ENCODE peak calls at places on chromosome 7, in four cellular contexts. One of them, this sample, is unnamed.

GRCh38 chr7:78562191-78562590 is 763.6 kb downstream of the PHTF2 start:
- DNase-seq in thoracic aorta: no peak
- DNase-seq in A549: no peak
- DNase-seq in heart left ventricle: no peak
- DNase-seq in this sample: no peak

GRCh38 chr7:148480479-148481146 is 110.0 kb upstream of the C7orf33 start:
- DNase-seq in thoracic aorta: no peak
- DNase-seq in A549: no peak
- DNase-seq in heart left ventricle: no peak
- DNase-seq in this sample: no peak

GRCh38 chr7:27184342-27185012 is 555 bp downstream of the HOXA11 start:
- DNase-seq in thoracic aorta: no peak
- DNase-seq in A549: peak
- DNase-seq in heart left ventricle: no peak
- DNase-seq in this sample: no peak

GRCh38 chr7:157949711-157950110 is 612.9 kb downstream of the DNAJB6 start:
- DNase-seq in thoracic aorta: no peak
- DNase-seq in A549: no peak
- DNase-seq in heart left ventricle: no peak
- DNase-seq in this sample: no peak

GRCh38 chr7:126495739-126496138 is 757.0 kb downstream of the GRM8 start:
- DNase-seq in thoracic aorta: no peak
- DNase-seq in A549: no peak
- DNase-seq in heart left ventricle: no peak
- DNase-seq in this sample: no peak

GRCh38 chr7:123047955-123048354 is 52.5 kb upstream of the TAS2R16 start:
- DNase-seq in thoracic aorta: no peak
- DNase-seq in A549: no peak
- DNase-seq in heart left ventricle: no peak
- DNase-seq in this sample: no peak

GRCh38 chr7:17939111-17939669 is 1.1 kb downstream of the SNX13 start:
- DNase-seq in thoracic aorta: no peak
- DNase-seq in A549: peak
- DNase-seq in heart left ventricle: no peak
- DNase-seq in this sample: no peak

GRCh38 chr7:102942883-102943261 is 30.1 kb downstream of the LRRC17 start:
- DNase-seq in thoracic aorta: no peak
- DNase-seq in A549: no peak
- DNase-seq in heart left ventricle: no peak
- DNase-seq in this sample: no peak

GRCh38 chr7:80472491-80473200 is 39.2 kb downstream of the GNAT3 start:
- DNase-seq in thoracic aorta: no peak
- DNase-seq in A549: no peak
- DNase-seq in heart left ventricle: peak
- DNase-seq in this sample: no peak

GRCh38 chr7:2040201-2040892 is 192.4 kb downstream of the MAD1L1 start:
- DNase-seq in thoracic aorta: no peak
- DNase-seq in A549: no peak
- DNase-seq in heart left ventricle: no peak
- DNase-seq in this sample: no peak

GRCh38 chr7:140698477-140698876 is 2.0 kb downstream of the NDUFB2 start:
- DNase-seq in thoracic aorta: no peak
- DNase-seq in A549: no peak
- DNase-seq in heart left ventricle: no peak
- DNase-seq in this sample: no peak

GRCh38 chr7:36945612-36946400 is 221.5 kb upstream of the AOAH start:
- DNase-seq in thoracic aorta: no peak
- DNase-seq in A549: no peak
- DNase-seq in heart left ventricle: peak
- DNase-seq in this sample: no peak

GRCh38 chr7:159136846-159137245 is 7.8 kb downstream of the VIPR2 start:
- DNase-seq in thoracic aorta: no peak
- DNase-seq in A549: no peak
- DNase-seq in heart left ventricle: no peak
- DNase-seq in this sample: no peak

GRCh38 chr7:134988161-134988560 is 1.9 kb downstream of the AGBL3 start:
- DNase-seq in thoracic aorta: no peak
- DNase-seq in A549: no peak
- DNase-seq in heart left ventricle: no peak
- DNase-seq in this sample: no peak

GRCh38 chr7:156816943-156817572 is 75.9 kb downstream of the LMBR1 start:
- DNase-seq in thoracic aorta: no peak
- DNase-seq in A549: peak
- DNase-seq in heart left ventricle: no peak
- DNase-seq in this sample: no peak

GRCh38 chr7:95931460-95932232 is 159.3 kb downstream of the DYNC1I1 start:
- DNase-seq in thoracic aorta: no peak
- DNase-seq in A549: no peak
- DNase-seq in heart left ventricle: no peak
- DNase-seq in this sample: no peak

GRCh38 chr7:139525750-139526149 is 2.3 kb downstream of the CLEC2L start:
- DNase-seq in thoracic aorta: no peak
- DNase-seq in A549: no peak
- DNase-seq in heart left ventricle: no peak
- DNase-seq in this sample: no peak
- H3K27ac ChIP-seq in thoracic aorta: no peak
- H3K27ac ChIP-seq in A549: no peak
- H3K27ac ChIP-seq in heart left ventricle: no peak
- H3K27ac ChIP-seq in this sample: no peak

GRCh38 chr7:47370461-47371042 is 211.4 kb downstream of the TNS3 start:
- DNase-seq in thoracic aorta: no peak
- DNase-seq in A549: no peak
- DNase-seq in heart left ventricle: no peak
- DNase-seq in this sample: no peak
- H3K27ac ChIP-seq in thoracic aorta: no peak
- H3K27ac ChIP-seq in A549: no peak
- H3K27ac ChIP-seq in heart left ventricle: no peak
- H3K27ac ChIP-seq in this sample: no peak

GRCh38 chr7:105689093-105689819 is 108.0 kb upstream of the EFCAB10 start:
- DNase-seq in thoracic aorta: no peak
- DNase-seq in A549: no peak
- DNase-seq in heart left ventricle: no peak
- DNase-seq in this sample: no peak
- H3K27ac ChIP-seq in thoracic aorta: no peak
- H3K27ac ChIP-seq in A549: no peak
- H3K27ac ChIP-seq in heart left ventricle: no peak
- H3K27ac ChIP-seq in this sample: no peak

DNA sequence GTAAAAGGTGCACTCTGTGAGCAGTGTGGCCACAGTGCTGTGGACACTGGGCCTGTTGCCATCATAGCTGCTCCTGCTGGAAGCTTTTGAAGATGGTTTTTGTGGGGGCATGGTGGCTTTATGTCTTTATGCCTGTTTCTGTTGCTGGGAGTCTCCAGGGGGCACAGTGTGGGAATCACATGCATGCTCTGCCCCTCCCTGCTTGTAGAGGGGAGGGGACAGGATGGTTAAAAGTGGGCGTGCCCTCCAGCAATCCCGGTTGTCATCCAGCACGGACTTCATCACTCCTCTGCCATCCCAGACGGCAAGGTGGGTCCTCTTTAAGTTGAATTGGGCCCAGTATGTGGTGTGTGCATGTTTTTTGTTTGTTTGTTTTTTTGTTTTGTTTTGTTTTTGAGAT is 20.2 kb downstream of the OGDH start:
- DNase-seq in thoracic aorta: no peak
- DNase-seq in A549: no peak
- DNase-seq in heart left ventricle: no peak
- DNase-seq in this sample: no peak
- H3K27ac ChIP-seq in thoracic aorta: no peak
- H3K27ac ChIP-seq in A549: no peak
- H3K27ac ChIP-seq in heart left ventricle: no peak
- H3K27ac ChIP-seq in this sample: no peak

GRCh38 chr7:116341222-116341907 is 131.0 kb downstream of the TES start:
- DNase-seq in thoracic aorta: no peak
- DNase-seq in A549: no peak
- DNase-seq in heart left ventricle: no peak
- DNase-seq in this sample: no peak
- H3K27ac ChIP-seq in thoracic aorta: no peak
- H3K27ac ChIP-seq in A549: peak
- H3K27ac ChIP-seq in heart left ventricle: no peak
- H3K27ac ChIP-seq in this sample: no peak

DNA sequence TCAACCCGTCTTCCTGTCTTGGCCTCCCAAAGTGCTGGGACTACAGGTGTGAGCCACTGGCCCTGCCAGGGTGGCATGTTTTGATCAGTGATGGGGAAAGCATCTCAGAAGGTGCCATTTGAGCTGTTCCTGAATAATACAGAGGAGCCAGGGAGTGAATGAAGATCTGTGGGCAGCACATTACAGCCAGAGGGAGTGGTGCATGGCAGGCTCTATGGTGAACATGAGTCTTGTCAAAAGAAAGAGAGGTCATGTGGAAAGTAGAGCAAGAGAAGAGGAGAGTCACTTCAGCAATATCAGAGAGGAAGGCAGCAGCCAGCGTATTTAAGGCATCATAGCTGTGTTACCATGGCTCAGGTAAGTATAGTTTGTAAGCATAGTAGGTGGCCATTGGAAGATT is 275.7 kb upstream of the LRGUK start:
- DNase-seq in thoracic aorta: no peak
- DNase-seq in A549: no peak
- DNase-seq in heart left ventricle: no peak
- DNase-seq in this sample: no peak
- H3K27ac ChIP-seq in thoracic aorta: no peak
- H3K27ac ChIP-seq in A549: no peak
- H3K27ac ChIP-seq in heart left ventricle: no peak
- H3K27ac ChIP-seq in this sample: no peak

GRCh38 chr7:25169683-25170082 is 44.6 kb upstream of the CYCS start:
- DNase-seq in thoracic aorta: no peak
- DNase-seq in A549: no peak
- DNase-seq in heart left ventricle: no peak
- DNase-seq in this sample: no peak

GRCh38 chr7:25173184-25173583 is 48.1 kb upstream of the CYCS start:
- DNase-seq in thoracic aorta: no peak
- DNase-seq in A549: no peak
- DNase-seq in heart left ventricle: no peak
- DNase-seq in this sample: no peak

GRCh38 chr7:25171516-25171915 is 46.5 kb upstream of the CYCS start:
- DNase-seq in thoracic aorta: no peak
- DNase-seq in A549: no peak
- DNase-seq in heart left ventricle: no peak
- DNase-seq in this sample: no peak

GRCh38 chr7:25168145-25168544 is 43.1 kb upstream of the CYCS start:
- DNase-seq in thoracic aorta: no peak
- DNase-seq in A549: no peak
- DNase-seq in heart left ventricle: no peak
- DNase-seq in this sample: no peak

DNA sequence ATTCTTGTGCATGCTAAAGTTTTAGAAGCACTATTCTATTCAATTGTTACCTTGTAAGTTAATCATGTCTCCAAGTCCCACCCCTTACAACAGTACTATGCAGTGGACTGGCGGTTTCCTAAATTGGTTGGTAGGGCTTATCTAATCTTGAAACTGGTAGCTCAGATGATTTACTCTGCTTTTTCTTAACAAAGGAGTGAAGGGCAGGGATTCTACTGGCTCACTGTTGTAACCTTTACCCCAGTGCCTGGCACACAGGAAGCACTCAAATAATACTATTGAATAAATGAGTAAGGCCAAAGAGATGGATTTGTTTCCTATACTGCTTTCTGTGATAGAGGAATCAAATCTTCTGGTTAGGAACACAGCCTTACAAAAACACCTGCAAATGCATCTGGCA is 46.0 kb upstream of the CYCS start:
- DNase-seq in thoracic aorta: no peak
- DNase-seq in A549: no peak
- DNase-seq in heart left ventricle: no peak
- DNase-seq in this sample: no peak
- H3K27ac ChIP-seq in thoracic aorta: no peak
- H3K27ac ChIP-seq in A549: no peak
- H3K27ac ChIP-seq in heart left ventricle: no peak
- H3K27ac ChIP-seq in this sample: no peak

DNA sequence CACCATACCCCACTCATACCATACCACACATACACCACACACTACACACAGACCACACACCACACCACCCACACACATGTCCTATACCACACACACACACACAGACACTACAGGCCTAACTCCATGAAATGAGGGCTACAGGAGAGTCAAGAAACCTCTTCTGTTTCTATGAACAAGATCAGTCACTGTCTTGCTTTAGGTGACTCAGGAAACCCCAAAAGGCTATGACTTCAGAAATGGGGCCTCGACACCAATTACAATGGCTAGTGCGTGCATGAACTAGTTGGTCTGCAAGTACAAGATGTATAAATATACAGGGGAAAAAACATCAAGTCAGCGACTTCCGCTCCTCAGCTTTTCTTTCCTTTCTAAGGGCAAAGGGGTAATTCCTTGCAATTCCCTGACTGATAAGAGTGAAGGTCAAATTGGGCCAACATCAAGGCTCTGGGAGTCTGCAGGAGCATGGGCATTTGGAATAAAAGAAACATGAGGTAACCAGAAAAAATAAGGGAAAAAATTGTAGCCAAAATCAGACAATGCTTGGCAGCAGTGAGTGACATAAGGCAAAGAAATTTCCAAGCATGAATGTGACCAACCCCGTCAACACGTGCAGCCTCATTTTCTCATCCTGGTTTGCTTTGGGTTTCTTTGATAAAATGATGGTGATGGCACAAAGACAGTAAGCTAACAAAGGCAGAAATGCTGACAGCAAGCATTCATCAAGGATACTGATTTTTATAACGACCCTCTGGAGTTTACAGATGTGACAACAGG is 1.5 kb downstream of the PKD1L1 start:
- DNase-seq in thoracic aorta: no peak
- DNase-seq in A549: no peak
- DNase-seq in heart left ventricle: no peak
- DNase-seq in this sample: no peak
- H3K27ac ChIP-seq in thoracic aorta: no peak
- H3K27ac ChIP-seq in A549: no peak
- H3K27ac ChIP-seq in heart left ventricle: peak
- H3K27ac ChIP-seq in this sample: no peak

This sample was measured in CD8-positive, alpha-beta memory T cell.